ENCODE peak calls at places on chromosome 20, in five cellular contexts. B is trophoblast cell, I is PC-3, V is fibroblast of lung, P is GM23248. R is an unnamed sample. For H3K27me3, the result is how much of the 10 kb centered on the place peaks cover.

GRCh38 chr20:8073024-8073832 is 53.7 kb upstream of the TMX4 start:
- DNase-seq in B (peak), I (peak), V (peak), P (peak), R (peak)

GRCh38 chr20:13744403-13744802 is 40.3 kb downstream of the ESF1 start:
- DNase-seq in B (no peak), I (peak), V (no peak), P (no peak), R (peak)

GRCh38 chr20:36144336-36144735 is 10.2 kb upstream of the EPB41L1 start:
- DNase-seq in B (no peak), I (peak), V (no peak), P (no peak), R (no peak)

GRCh38 chr20:1863296-1863695 is 31.9 kb upstream of the SIRPA start:
- DNase-seq in B (no peak), I (no peak), V (no peak), P (no peak), R (no peak)

GRCh38 chr20:16391003-16391402 is 182.2 kb downstream of the KIF16B start:
- DNase-seq in B (no peak), I (no peak), V (no peak), P (no peak), R (no peak)

GRCh38 chr20:24769878-24770627 is 179.0 kb upstream of the CST7 start:
- DNase-seq in B (no peak), I (no peak), V (no peak), P (no peak), R (no peak)

GRCh38 chr20:11178946-11179654 is 505.3 kb upstream of the JAG1 start:
- DNase-seq in B (no peak), I (peak), V (peak), P (peak), R (no peak)

GRCh38 chr20:44137210-44137781 is 49.7 kb downstream of the JPH2 start:
- DNase-seq in B (no peak), I (no peak), V (peak), P (peak), R (peak)

GRCh38 chr20:56386219-56386618 is 5.8 kb downstream of the AURKA start:
- DNase-seq in B (no peak), I (no peak), V (no peak), P (no peak), R (no peak)

GRCh38 chr20:33373735-33374605 is 27.3 kb downstream of the CDK5RAP1 start:
- DNase-seq in B (no peak), I (peak), V (peak), P (peak), R (peak)

GRCh38 chr20:22814475-22815205 is 220.5 kb upstream of the SSTR4 start:
- DNase-seq in B (peak), I (no peak), V (peak), P (no peak), R (peak)

GRCh38 chr20:2692886-2693285 is 306 bp downstream of the EBF4 start:
- DNase-seq in B (no peak), I (no peak), V (no peak), P (peak), R (peak)

GRCh38 chr20:33251496-33251895 is 15.7 kb downstream of the BPIFA1 start:
- DNase-seq in B (no peak), I (no peak), V (no peak), P (no peak), R (no peak)

GRCh38 chr20:19205999-19206398 is 6.4 kb upstream of the SLC24A3 start:
- DNase-seq in B (peak), I (peak), V (peak), P (peak), R (peak)

GRCh38 chr20:52031574-52032303 is 159.8 kb downstream of the ZFP64 start:
- DNase-seq in B (no peak), I (peak), V (peak), P (peak), R (peak)

GRCh38 chr20:52033313-52033712 is 158.3 kb downstream of the ZFP64 start:
- DNase-seq in B (no peak), I (no peak), V (no peak), P (no peak), R (no peak)

GRCh38 chr20:52035498-52035897 is 156.1 kb downstream of the ZFP64 start:
- DNase-seq in B (no peak), I (no peak), V (no peak), P (no peak), R (no peak)

GRCh38 chr20:52035977-52036376 is 155.6 kb downstream of the ZFP64 start:
- DNase-seq in B (no peak), I (no peak), V (no peak), P (no peak), R (no peak)

GRCh38 chr20:52031206-52031573 is 160.4 kb downstream of the ZFP64 start:
- DNase-seq in B (no peak), I (no peak), V (peak), P (no peak), R (no peak)
- H3K9ac ChIP-seq in B (no peak), I (no peak), V (no peak), P (no peak), R (peak)

GRCh38 chr20:64049060-64049886 is at the start of gene SOX18:
- DNase-seq in B (no peak), I (peak), V (peak), P (peak), R (peak)
- H3K4me3 ChIP-seq in B (no peak), I (no peak), V (no peak), P (no peak), R (no peak)

GRCh38 chr20:21521596-21522478 is 8.0 kb upstream of the NKX2-2 start:
- DNase-seq in B (no peak), I (no peak), V (no peak), P (no peak), R (no peak)
- H3K27me3 ChIP-seq in B (half or more), I (half or more), V (half or more), P (half or more), R (half or more)

GRCh38 chr20:17531537-17532025 is 402 bp upstream of the BFSP1 start:
- DNase-seq in B (no peak), I (no peak), V (no peak), P (no peak), R (no peak)
- H3K9ac ChIP-seq in B (peak), I (peak), V (peak), P (peak), R (peak)

GRCh38 chr20:34871320-34871926 is 1.2 kb downstream of the GGT7 start:
- DNase-seq in B (no peak), I (no peak), V (no peak), P (peak), R (no peak)
- H3K4me3 ChIP-seq in B (peak), I (no peak), V (no peak), P (peak), R (peak)